ENCODE peak calls at places on chromosomes 7 and 10, in five cellular contexts. H is HCT116, C is GM23338, F is vagina, K is SK-N-SH. T is an unnamed sample.

GRCh38 chr7:47080816-47081215 is 501.1 kb downstream of the TNS3 start:
- DNase-seq in K (no peak), C (no peak), F (no peak), H (no peak), T (peak; percentile 78)

GRCh38 chr7:26291699-26292538 is at the start of gene SNX10:
- DNase-seq in H (peak; percentile 42), C (peak; percentile 85), F (no peak), K (peak; percentile 85), T (no peak)

GRCh38 chr7:106767498-106768323 is 97.4 kb upstream of the PIK3CG start:
- DNase-seq in K (no peak), H (no peak), C (peak; percentile 4), F (no peak), T (no peak)

GRCh38 chr10:12924911-12925310 is 76.6 kb downstream of the CCDC3 start:
- DNase-seq in H (no peak), K (no peak), F (peak; percentile 78), C (no peak), T (peak; percentile 72)

GRCh38 chr7:15018981-15019380 is 116.4 kb upstream of the DGKB start:
- DNase-seq in K (no peak), C (no peak), F (no peak), H (no peak), T (no peak)

GRCh38 chr7:17965600-17965999 is 25.3 kb upstream of the SNX13 start:
- DNase-seq in C (no peak), K (no peak), H (no peak), F (no peak), T (no peak)

GRCh38 chr10:85891471-85891870 is 475.1 kb downstream of the GRID1 start:
- DNase-seq in K (no peak), F (no peak), C (peak; percentile 27), H (no peak), T (no peak)

GRCh38 chr7:38550881-38551280 is 80.3 kb downstream of the AMPH start:
- DNase-seq in H (no peak), C (peak; percentile 19), F (no peak), K (no peak), T (peak; percentile 24)

GRCh38 chr7:80940539-80941205 is 21.8 kb upstream of the SEMA3C start:
- DNase-seq in C (no peak), H (no peak), K (no peak), F (no peak), T (no peak)

GRCh38 chr7:130882396-130882795 is 148.4 kb upstream of the KLF14 start:
- DNase-seq in C (no peak), H (no peak), K (no peak), F (no peak), T (no peak)

GRCh38 chr10:108749042-108749441 is 1174.3 kb downstream of the XPNPEP1 start:
- DNase-seq in F (no peak), C (no peak), H (no peak), K (no peak), T (no peak)

GRCh38 chr10:63703113-63703670 is 182.0 kb downstream of the REEP3 start:
- DNase-seq in F (no peak), K (no peak), H (peak; percentile 51), C (peak; percentile 15), T (no peak)

GRCh38 chr7:148124477-148124876 is 466.1 kb upstream of the C7orf33 start:
- DNase-seq in K (no peak), H (no peak), C (no peak), F (no peak), T (no peak)

GRCh38 chr10:43707755-43708154 is 59.1 kb upstream of the ZNF32 start:
- DNase-seq in H (no peak), C (no peak), F (no peak), K (no peak), T (no peak)

GRCh38 chr10:22460101-22460500 is 114.8 kb downstream of the SPAG6 start:
- DNase-seq in K (no peak), H (no peak), C (no peak), F (no peak), T (no peak)

GRCh38 chr10:5071411-5072198 is 22.6 kb upstream of the AKR1C3 start:
- DNase-seq in C (peak; percentile 33), F (peak; percentile 96), K (no peak), H (no peak), T (no peak)

GRCh38 chr7:131249003-131249402 is 78.7 kb upstream of the MKLN1 start:
- DNase-seq in K (no peak), H (no peak), C (no peak), F (no peak), T (no peak)

GRCh38 chr7:115838829-115839228 is 191.7 kb downstream of the TFEC start:
- DNase-seq in K (no peak), H (no peak), F (no peak), C (no peak), T (no peak)

GRCh38 chr7:23343806-23344500 is 44.8 kb downstream of the MALSU1 start:
- DNase-seq in C (no peak), H (no peak), F (no peak), K (no peak), T (no peak)

GRCh38 chr7:50308301-50309129 is 4.0 kb downstream of the IKZF1 start:
- DNase-seq in F (no peak), C (no peak), H (no peak), K (no peak), T (no peak)

GRCh38 chr7:80659120-80660055 is 20.9 kb downstream of the CD36 start:
- DNase-seq in F (no peak), H (peak; percentile 31), K (peak; percentile 31), C (peak; percentile 44), T (no peak)

GRCh38 chr10:22026287-22026686 is 22.8 kb upstream of the DNAJC1 start:
- DNase-seq in K (no peak), H (no peak), C (no peak), F (no peak), T (no peak)

DNA sequence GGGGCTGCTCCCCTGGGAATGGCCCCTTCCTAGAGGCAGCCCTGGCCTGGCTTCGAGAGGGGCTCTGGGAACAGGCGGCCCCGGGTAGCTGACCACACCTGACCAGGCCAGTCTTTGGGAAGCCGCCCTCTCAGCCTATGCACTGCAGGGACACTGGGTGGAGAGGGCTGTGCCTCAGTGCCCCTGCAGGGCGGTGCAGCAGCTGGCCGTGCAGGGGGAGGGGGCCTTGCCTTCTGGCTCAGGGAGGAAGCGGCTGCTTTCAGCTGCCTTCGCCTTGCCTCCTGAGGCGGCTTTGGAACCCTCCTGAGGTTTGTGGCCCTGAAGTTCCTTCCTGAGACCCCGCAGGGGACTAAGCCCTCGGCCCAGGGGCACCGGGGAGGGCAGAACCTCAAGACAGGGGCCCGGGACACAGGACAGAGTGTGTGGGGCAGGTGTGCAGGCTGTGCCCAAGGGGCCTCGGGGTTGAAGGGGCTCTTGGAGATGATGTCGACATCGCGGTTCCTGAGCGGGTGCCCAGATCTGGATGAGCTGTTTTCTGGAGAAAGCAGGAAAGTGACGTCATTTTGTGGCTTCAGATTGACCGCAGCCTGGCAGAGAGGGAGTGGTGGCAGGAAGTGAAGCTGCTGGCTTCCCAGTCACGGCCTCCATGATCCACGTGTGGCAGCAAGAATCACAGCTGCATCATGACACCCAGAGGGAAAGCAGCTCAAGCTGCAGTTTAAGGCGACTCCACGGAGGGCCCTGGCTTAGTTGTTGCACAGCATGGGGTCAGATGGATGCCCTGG is 17.7 kb downstream of the ADAM8 start:
- DNase-seq in H (peak; percentile 81), F (peak; percentile 94), C (no peak), K (no peak), T (no peak)
- TF ChIP-seq POLR2AphosphoS5 in H (peak; percentile 49), F (peak; percentile 77), C (no peak), K (peak; percentile 64), T (peak; percentile 52)

DNA sequence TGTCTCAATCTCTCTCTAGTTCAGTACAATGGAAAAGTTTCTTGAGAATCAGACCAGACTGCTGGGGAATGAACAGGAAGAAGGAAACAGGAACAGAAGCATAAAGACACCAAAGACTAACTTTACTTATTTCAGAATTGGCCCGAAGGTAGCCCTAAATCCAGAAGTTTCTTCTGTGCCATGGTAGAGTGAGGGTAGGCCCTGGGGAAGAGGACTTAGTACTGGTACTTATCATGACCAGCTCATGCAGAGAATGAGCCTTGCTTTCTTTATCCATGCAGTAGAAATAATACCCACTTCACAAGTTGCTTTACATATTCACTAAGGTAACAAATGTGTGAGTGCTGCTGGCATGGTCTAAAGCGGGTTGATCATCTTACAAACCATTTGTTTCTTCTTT is 153.8 kb downstream of the CELF2 start:
- DNase-seq in C (no peak), K (no peak), H (no peak), F (no peak), T (no peak)
- H3K4me3 ChIP-seq in C (no peak overlapping the region), K (no peak overlapping the region), H (no peak overlapping the region), F (no peak overlapping the region), T (no peak overlapping the region)

GRCh38 chr10:24303522-24304310 is 94.8 kb downstream of the KIAA1217 start:
- DNase-seq in C (no peak), F (no peak), H (no peak), K (no peak), T (no peak)

GRCh38 chr10:24307696-24308476 is 98.9 kb downstream of the KIAA1217 start:
- DNase-seq in C (no peak), F (no peak), H (no peak), K (no peak), T (no peak)

GRCh38 chr10:24307173-24307572 is 98.2 kb downstream of the KIAA1217 start:
- DNase-seq in K (no peak), F (no peak), H (no peak), C (no peak), T (no peak)

GRCh38 chr10:24305551-24306506 is 96.9 kb downstream of the KIAA1217 start:
- DNase-seq in H (no peak), C (no peak), K (no peak), F (no peak), T (no peak)

DNA sequence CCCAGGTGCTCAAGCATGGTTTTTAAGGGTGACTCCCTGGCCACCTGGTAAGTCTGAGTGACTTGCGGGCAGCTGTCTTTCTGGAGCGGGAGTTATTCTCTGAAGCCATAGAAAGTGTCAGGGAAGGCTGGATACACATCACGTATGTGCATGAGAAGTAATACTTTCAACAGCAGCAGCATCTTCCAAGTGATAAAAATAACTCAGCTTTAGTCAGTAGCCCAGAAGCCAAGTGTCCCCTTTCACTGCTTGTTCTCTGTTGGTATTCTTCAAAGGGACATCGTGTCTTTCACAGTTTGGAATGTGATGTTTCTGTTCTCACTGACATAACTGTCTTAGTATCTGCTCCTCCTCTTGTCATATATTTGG is 97.6 kb downstream of the KIAA1217 start:
- DNase-seq in C (no peak), F (no peak), H (no peak), K (no peak), T (no peak)
- TF ChIP-seq POLR2AphosphoS5 in C (no peak), F (no peak), H (no peak), K (no peak), T (no peak)

GRCh38 chr10:52335665-52336064 is 21.6 kb downstream of the DKK1 start:
- DNase-seq in F (no peak), H (no peak), K (no peak), C (no peak), T (no peak)
- H3K4me3 ChIP-seq in F (no peak overlapping the region), H (no peak overlapping the region), K (no peak overlapping the region), C (no peak overlapping the region), T (no peak overlapping the region)

DNA sequence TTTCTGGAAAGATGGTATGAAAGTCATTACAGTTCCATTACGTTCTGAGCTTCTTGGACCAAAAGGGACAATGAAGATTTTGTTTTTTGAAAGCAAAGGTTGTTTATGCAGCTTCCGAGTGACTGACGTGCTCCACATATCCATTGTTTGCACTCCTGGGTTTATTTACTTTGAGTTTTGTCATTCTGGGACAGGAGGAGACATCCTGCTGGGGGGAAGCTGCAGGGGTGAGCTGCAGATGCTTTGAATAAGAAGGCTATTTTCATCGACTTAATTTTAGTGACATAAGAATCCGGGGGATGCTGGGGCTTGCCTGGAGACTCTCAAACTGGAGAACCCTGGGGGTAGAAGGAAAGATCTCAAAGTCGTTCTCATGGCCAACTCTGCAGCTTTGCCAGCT is 12.7 kb upstream of the SFMBT2 start:
- DNase-seq in C (peak; percentile 44), H (no peak), F (no peak), K (no peak), T (no peak)
- TF ChIP-seq POLR2AphosphoS5 in C (no peak), H (no peak), F (no peak), K (no peak), T (no peak)

GRCh38 chr7:144908324-144908723 is 72.5 kb upstream of the TPK1 start:
- DNase-seq in F (no peak), H (no peak), C (no peak), K (no peak), T (no peak)
- H3K4me3 ChIP-seq in F (no peak overlapping the region), H (no peak overlapping the region), C (no peak overlapping the region), K (no peak overlapping the region), T (no peak overlapping the region)

T was measured in esophagus muscularis mucosa.